ENCODE peak calls at places on chromosomes 5 and 9, in seven cellular contexts. Z is GM23338, P is OCI-LY7, X is neural progenitor cell, W is hepatocyte, F is PC-3, D is HCT116. Q is an unnamed sample.
A peak's percentile ranks its signal among the peaks of the same experiment; 100 is the strongest.

GRCh38 chr9:116644099-116644688 is 42.9 kb upstream of the TRIM32 start:
- DNase-seq in F (no peak), W (no peak), P (no peak), Z (no peak), X (no peak), D (no peak), Q (no peak)

GRCh38 chr5:1963941-1964451 is 81.3 kb upstream of the IRX4 start:
- DNase-seq in Z (no peak), F (no peak), W (no peak), D (no peak), P (no peak), X (no peak), Q (no peak)

GRCh38 chr9:87181670-87182069 is 234.4 kb upstream of the GAS1 start:
- DNase-seq in W (no peak), F (no peak), Z (no peak), D (no peak), P (no peak), X (no peak), Q (peak; percentile 41)

GRCh38 chr5:169904059-169904458 is 76.2 kb downstream of the INSYN2B start:
- DNase-seq in P (no peak), F (no peak), X (no peak), Z (no peak), W (no peak), D (no peak), Q (no peak)

GRCh38 chr5:5560016-5560415 is 137.5 kb downstream of the ICE1 start:
- DNase-seq in D (no peak), Z (no peak), W (no peak), X (no peak), F (no peak), P (no peak), Q (no peak)

GRCh38 chr9:98786750-98787510 is 9.4 kb downstream of the ANKS6 start:
- DNase-seq in W (no peak), F (no peak), X (no peak), P (no peak), D (no peak), Z (no peak), Q (no peak)

GRCh38 chr5:50352390-50352789 is 88.7 kb downstream of the EMB start:
- DNase-seq in W (no peak), Z (peak; percentile 20), F (no peak), D (no peak), P (no peak), X (no peak), Q (no peak)

GRCh38 chr9:131310833-131311554 is 21.5 kb downstream of the PLPP7 start:
- DNase-seq in W (no peak), D (no peak), X (peak; percentile 18), P (peak; percentile 7), Z (peak; percentile 48), F (peak; percentile 1), Q (peak; percentile 40)

GRCh38 chr9:116686693-116687073 is 422 bp upstream of the TRIM32 start:
- DNase-seq in W (peak; percentile 17), P (no peak), X (no peak), Z (peak; percentile 44), D (no peak), F (peak; percentile 19), Q (no peak)

GRCh38 chr5:38889424-38889823 is 43.6 kb downstream of the OSMR start:
- DNase-seq in W (no peak), Z (no peak), P (no peak), F (no peak), X (no peak), D (no peak), Q (no peak)

GRCh38 chr5:34717426-34718327 is 61.5 kb downstream of the RAI14 start:
- DNase-seq in Z (peak; percentile 84), F (peak; percentile 97), W (peak; percentile 25), X (peak; percentile 49), D (no peak), P (no peak), Q (no peak)

GRCh38 chr5:26812714-26813113 is 225.7 kb downstream of the CDH9 start:
- DNase-seq in Z (no peak), F (no peak), W (no peak), P (no peak), D (no peak), X (no peak), Q (no peak)

GRCh38 chr5:17105744-17106450 is 111.5 kb upstream of the BASP1 start:
- DNase-seq in D (no peak), P (no peak), F (peak; percentile 46), X (no peak), Z (no peak), W (peak; percentile 74), Q (no peak)

GRCh38 chr9:129610473-129611301 is 10.2 kb downstream of the C9orf50 start:
- DNase-seq in X (peak; percentile 91), Z (peak; percentile 92), D (no peak), W (peak; percentile 91), F (peak; percentile 67), P (peak; percentile 80), Q (peak; percentile 72)

GRCh38 chr5:2708751-2709150 is 42.7 kb downstream of the IRX2 start:
- DNase-seq in Z (no peak), D (no peak), W (no peak), F (no peak), P (no peak), X (no peak), Q (no peak)

GRCh38 chr5:39713224-39713911 is 288.6 kb upstream of the DAB2 start:
- DNase-seq in X (no peak), Z (no peak), D (no peak), W (no peak), P (no peak), F (peak; percentile 93), Q (no peak)

GRCh38 chr9:107952773-107953172 is 463.2 kb upstream of the KLF4 start:
- DNase-seq in D (no peak), F (no peak), P (no peak), X (no peak), W (no peak), Z (no peak), Q (no peak)

GRCh38 chr9:131255731-131256197 is 20.5 kb downstream of the FAM78A start:
- DNase-seq in Z (no peak), D (no peak), W (no peak), F (no peak), X (no peak), P (no peak), Q (no peak)

GRCh38 chr9:110021891-110022290 is 186.1 kb downstream of the C9orf152 start:
- DNase-seq in X (peak; percentile 4), D (no peak), P (peak; percentile 40), W (no peak), Z (no peak), F (no peak), Q (peak; percentile 53)
- H2AFZ ChIP-seq in X (peak overlapping the region; percentile 63), D (no peak overlapping the region), P (peak overlapping the region; percentile 24), W (no peak overlapping the region), Z (no peak overlapping the region), F (no peak overlapping the region), Q (peak overlapping the region; percentile 28)

DNA sequence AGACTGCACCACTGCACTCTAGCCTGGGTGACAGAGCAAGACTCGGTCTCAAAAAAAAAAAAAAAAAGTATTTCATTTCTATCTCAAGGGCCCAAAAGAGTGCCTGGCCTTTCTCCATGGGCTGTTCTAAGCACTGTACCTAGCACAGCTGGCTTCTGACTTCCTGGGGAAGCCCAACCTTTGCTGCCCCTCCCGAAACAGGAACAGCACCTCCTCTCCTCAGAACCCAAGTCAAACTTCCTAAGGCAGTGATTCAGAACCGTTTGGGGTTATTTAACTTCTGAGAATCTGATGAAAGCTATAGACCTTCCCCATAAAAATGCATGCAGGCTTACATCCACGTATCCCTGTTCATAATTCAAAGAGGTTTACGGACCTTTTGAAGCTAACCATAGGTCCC is 57.8 kb downstream of the NRG2 start:
- DNase-seq in X (no peak), Z (no peak), W (no peak), F (peak; percentile 73), D (no peak), P (no peak), Q (no peak)
- TF ChIP-seq CTCF in X (no peak), Z (no peak), W (no peak), F (no peak), D (no peak), P (no peak), Q (no peak)

GRCh38 chr5:149257875-149258705 is 13.6 kb upstream of the AFAP1L1 start:
- DNase-seq in F (peak; percentile 32), W (no peak), P (no peak), Z (no peak), D (no peak), X (no peak), Q (no peak)
- TF ChIP-seq EZH2phosphoT487 in F (no peak), W (no peak), P (no peak), Z (no peak), D (no peak), X (no peak), Q (no peak)

DNA sequence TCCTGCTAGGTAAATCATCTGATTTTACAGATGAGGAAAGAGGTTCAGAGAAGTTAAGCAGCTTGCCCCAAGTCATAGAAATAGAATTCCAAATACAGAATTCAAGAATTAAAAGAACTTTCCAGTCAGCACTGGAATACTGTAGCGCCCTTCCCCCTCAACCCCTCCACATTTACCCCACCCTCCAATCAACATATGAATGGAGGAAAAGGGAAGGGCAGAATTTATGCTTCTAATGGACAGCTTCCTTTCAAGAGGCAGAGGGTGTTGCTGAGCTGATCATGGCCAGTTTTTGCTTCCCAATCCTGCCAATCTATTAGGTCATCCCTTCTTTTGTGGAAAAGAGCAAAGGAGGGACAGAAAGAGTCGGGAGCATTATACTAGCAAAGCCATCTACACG is 39.1 kb upstream of the ANKRD31 start:
- DNase-seq in F (no peak), W (no peak), Z (peak; percentile 57), P (no peak), D (no peak), X (no peak), Q (no peak)
- H2AFZ ChIP-seq in F (no peak overlapping the region), W (no peak overlapping the region), Z (peak overlapping the region; percentile 19), P (no peak overlapping the region), D (peak overlapping the region; percentile 31), X (peak overlapping the region; percentile 52), Q (no peak overlapping the region)